ENCODE peak calls at places on chromosomes 4 and X, in four cellular contexts. H is ELF-1, N is GM04504, A is NCI-H1436 treated with DMSO at 0.1 percent for 48 hours. Z is an unnamed sample.

GRCh38 chr4:120694973-120695372 is 227.6 kb downstream of the PRDM5 start:
- DNase-seq in H (no peak), N (peak), A (no peak), Z (no peak)

GRCh38 chrX:117996918-117997480 is 119.6 kb downstream of the KLHL13 start:
- DNase-seq in H (no peak), N (no peak), A (no peak), Z (no peak)

GRCh38 chrX:40010550-40011364 is 87.0 kb downstream of the BCOR start:
- DNase-seq in H (peak), N (no peak), A (no peak), Z (no peak)

GRCh38 chrX:63967541-63967940 is 182.5 kb upstream of the ARHGEF9 start:
- DNase-seq in H (no peak), N (no peak), A (no peak), Z (no peak)

GRCh38 chr4:84661191-84661944 is 78.4 kb downstream of the CDS1 start:
- DNase-seq in H (no peak), N (no peak), A (no peak), Z (no peak)

GRCh38 chrX:109714340-109714958 is 18.6 kb downstream of the ACSL4 start:
- DNase-seq in H (no peak), N (peak), A (no peak), Z (no peak)

GRCh38 chr4:148998719-148999118 is 556.5 kb upstream of the NR3C2 start:
- DNase-seq in H (peak), N (no peak), A (no peak), Z (no peak)

GRCh38 chr4:145099653-145100052 is 1.5 kb downstream of the ABCE1 start:
- DNase-seq in H (no peak), N (no peak), A (no peak), Z (no peak)

GRCh38 chr4:87038837-87039715 is 104.3 kb downstream of the AFF1 start:
- DNase-seq in H (peak), N (peak), A (no peak), Z (peak)

GRCh38 chrX:153375571-153375970 is 25.6 kb downstream of the PNMA6E start:
- DNase-seq in H (no peak), N (no peak), A (no peak), Z (no peak)

GRCh38 chrX:38103857-38104812 is 97.8 kb downstream of the SYTL5 start:
- DNase-seq in H (no peak), N (no peak), A (no peak), Z (no peak)

GRCh38 chrX:132373610-132374009 is 115.2 kb downstream of the MBNL3 start:
- DNase-seq in H (no peak), N (no peak), A (no peak), Z (no peak)

GRCh38 chr4:20249333-20249732 is 2.4 kb upstream of the SLIT2 start:
- DNase-seq in H (no peak), N (no peak), A (no peak), Z (no peak)

GRCh38 chr4:111985386-111985890 is 159.8 kb upstream of the FAM241A start:
- DNase-seq in H (no peak), N (no peak), A (no peak), Z (no peak)

GRCh38 chrX:1152090-1152489 is 60.4 kb downstream of the CRLF2 start:
- DNase-seq in H (no peak), N (no peak), A (no peak), Z (no peak)

GRCh38 chr4:10983885-10984284 is 299.3 kb upstream of the CLNK start:
- DNase-seq in H (no peak), N (no peak), A (no peak), Z (no peak)

GRCh38 chrX:111010151-111010550 is 85.8 kb upstream of the PAK3 start:
- DNase-seq in H (no peak), N (no peak), A (no peak), Z (no peak)

GRCh38 chr4:143185253-143186107 is 763 bp downstream of the USP38 start:
- DNase-seq in H (peak), N (no peak), A (no peak), Z (peak)

GRCh38 chrX:108584617-108585211 is 145.1 kb downstream of the COL4A5 start:
- DNase-seq in H (peak), N (no peak), A (no peak), Z (no peak)

GRCh38 chrX:130216312-130216711 is 44.5 kb downstream of the RAB33A start:
- DNase-seq in H (no peak), N (no peak), A (no peak), Z (no peak)

GRCh38 chr4:40212674-40213504 is 16.1 kb downstream of the RHOH start:
- DNase-seq in H (no peak), N (no peak), A (no peak), Z (no peak)

GRCh38 chrX:14351889-14352288 is 177.4 kb upstream of the GLRA2 start:
- DNase-seq in H (peak), N (no peak), A (no peak), Z (no peak)

GRCh38 chr4:13640149-13640671 is 12.7 kb upstream of the BOD1L1 start:
- DNase-seq in H (peak), N (no peak), A (no peak), Z (no peak)

GRCh38 chr4:16026155-16026761 is 57.6 kb downstream of the PROM1 start:
- DNase-seq in H (peak), N (peak), A (no peak), Z (no peak)

GRCh38 chr4:184503869-184504300 is 29.5 kb upstream of the IRF2 start:
- DNase-seq in H (no peak), N (peak), A (no peak), Z (no peak)